ENCODE peak calls at places on chromosomes 3 and 15, in five cellular contexts. One of them, this sample, is unnamed. For H3K36me3, the result is how much of the 10 kb centered on the place peaks cover.

GRCh38 chr3:169754711-169755110 is 10.1 kb downstream of the TERC start:
- DNase-seq in H1: no peak
- DNase-seq in neuronal stem cell: no peak
- DNase-seq in trophoblast cell: no peak
- DNase-seq in IMR-90: no peak
- DNase-seq in this sample: no peak

GRCh38 chr3:46893146-46893748 is 15.7 kb downstream of the PTH1R start:
- DNase-seq in IMR-90: no peak
- DNase-seq in neuronal stem cell: no peak
- DNase-seq in H1: no peak
- DNase-seq in trophoblast cell: no peak
- DNase-seq in this sample: no peak

GRCh38 chr3:138381950-138382715 is 33.8 kb downstream of the MRAS start:
- DNase-seq in neuronal stem cell: no peak
- DNase-seq in H1: no peak
- DNase-seq in IMR-90: peak
- DNase-seq in trophoblast cell: peak
- DNase-seq in this sample: peak

GRCh38 chr3:138440137-138440536 is 5.7 kb downstream of the ESYT3 start:
- DNase-seq in IMR-90: no peak
- DNase-seq in H1: no peak
- DNase-seq in trophoblast cell: peak
- DNase-seq in neuronal stem cell: no peak
- DNase-seq in this sample: no peak

GRCh38 chr3:158559504-158559903 is 11.5 kb upstream of the MLF1 start:
- DNase-seq in trophoblast cell: no peak
- DNase-seq in IMR-90: no peak
- DNase-seq in H1: no peak
- DNase-seq in neuronal stem cell: no peak
- DNase-seq in this sample: no peak

GRCh38 chr3:197833930-197834715 is 43.1 kb downstream of the LRCH3 start:
- DNase-seq in H1: no peak
- DNase-seq in trophoblast cell: no peak
- DNase-seq in IMR-90: no peak
- DNase-seq in neuronal stem cell: no peak
- DNase-seq in this sample: no peak

GRCh38 chr3:33926998-33927605 is 128.7 kb downstream of the PDCD6IP start:
- DNase-seq in trophoblast cell: no peak
- DNase-seq in H1: no peak
- DNase-seq in IMR-90: no peak
- DNase-seq in neuronal stem cell: no peak
- DNase-seq in this sample: no peak

GRCh38 chr3:109943181-109943580 is 605.8 kb upstream of the DPPA4 start:
- DNase-seq in neuronal stem cell: no peak
- DNase-seq in IMR-90: peak
- DNase-seq in trophoblast cell: no peak
- DNase-seq in H1: no peak
- DNase-seq in this sample: no peak

GRCh38 chr3:55521086-55522060 is 34.3 kb upstream of the WNT5A start:
- DNase-seq in trophoblast cell: no peak
- DNase-seq in H1: no peak
- DNase-seq in neuronal stem cell: no peak
- DNase-seq in IMR-90: no peak
- DNase-seq in this sample: peak

GRCh38 chr3:138113309-138113708 is 2.1 kb downstream of the DZIP1L start:
- DNase-seq in trophoblast cell: no peak
- DNase-seq in H1: no peak
- DNase-seq in IMR-90: no peak
- DNase-seq in neuronal stem cell: no peak
- DNase-seq in this sample: peak

GRCh38 chr3:194003128-194004057 is 132.6 kb upstream of the HES1 start:
- DNase-seq in neuronal stem cell: peak
- DNase-seq in H1: peak
- DNase-seq in IMR-90: peak
- DNase-seq in trophoblast cell: peak
- DNase-seq in this sample: peak

GRCh38 chr15:96359772-96360498 is 29.4 kb downstream of the NR2F2 start:
- DNase-seq in trophoblast cell: peak
- DNase-seq in neuronal stem cell: no peak
- DNase-seq in IMR-90: no peak
- DNase-seq in H1: peak
- DNase-seq in this sample: peak

GRCh38 chr3:128271536-128272332 is 118.5 kb downstream of the EEFSEC start:
- DNase-seq in IMR-90: no peak
- DNase-seq in neuronal stem cell: no peak
- DNase-seq in trophoblast cell: no peak
- DNase-seq in H1: peak
- DNase-seq in this sample: no peak

GRCh38 chr15:65384895-65385867 is 7.4 kb upstream of the IGDCC3 start:
- DNase-seq in neuronal stem cell: peak
- DNase-seq in trophoblast cell: peak
- DNase-seq in IMR-90: peak
- DNase-seq in H1: peak
- DNase-seq in this sample: peak

GRCh38 chr15:56934269-56934668 is 15.8 kb downstream of the TCF12 start:
- DNase-seq in neuronal stem cell: no peak
- DNase-seq in IMR-90: peak
- DNase-seq in H1: no peak
- DNase-seq in trophoblast cell: peak
- DNase-seq in this sample: no peak

GRCh38 chr15:96339662-96340347 is 9.3 kb downstream of the NR2F2 start:
- DNase-seq in H1: no peak
- DNase-seq in trophoblast cell: no peak
- DNase-seq in neuronal stem cell: no peak
- DNase-seq in IMR-90: no peak
- DNase-seq in this sample: peak

GRCh38 chr3:16908408-16908807 is 23.7 kb downstream of the PLCL2 start:
- DNase-seq in neuronal stem cell: no peak
- DNase-seq in H1: no peak
- DNase-seq in trophoblast cell: no peak
- DNase-seq in IMR-90: no peak
- DNase-seq in this sample: no peak

GRCh38 chr15:65528461-65529060 is 1.7 kb upstream of the HACD3 start:
- DNase-seq in trophoblast cell: no peak
- DNase-seq in IMR-90: no peak
- DNase-seq in neuronal stem cell: no peak
- DNase-seq in H1: no peak
- DNase-seq in this sample: no peak

GRCh38 chr3:111739241-111739952 is 119.7 kb upstream of the PHLDB2 start:
- DNase-seq in H1: no peak
- DNase-seq in neuronal stem cell: no peak
- DNase-seq in trophoblast cell: peak
- DNase-seq in IMR-90: peak
- DNase-seq in this sample: peak

GRCh38 chr3:69324362-69325025 is 61.4 kb downstream of the FRMD4B start:
- DNase-seq in H1: no peak
- DNase-seq in IMR-90: no peak
- DNase-seq in neuronal stem cell: no peak
- DNase-seq in trophoblast cell: peak
- DNase-seq in this sample: no peak

GRCh38 chr15:45307230-45307924 is 55.3 kb downstream of the SLC28A2 start:
- DNase-seq in IMR-90: peak
- DNase-seq in trophoblast cell: peak
- DNase-seq in neuronal stem cell: no peak
- DNase-seq in H1: no peak
- DNase-seq in this sample: peak

GRCh38 chr3:71629289-71630252 is 46.0 kb upstream of the FOXP1 start:
- DNase-seq in neuronal stem cell: no peak
- DNase-seq in trophoblast cell: peak
- DNase-seq in IMR-90: peak
- DNase-seq in H1: no peak
- DNase-seq in this sample: peak

GRCh38 chr3:13705702-13706280 is 156.9 kb downstream of the FBLN2 start:
- DNase-seq in H1: peak
- DNase-seq in IMR-90: no peak
- DNase-seq in neuronal stem cell: no peak
- DNase-seq in trophoblast cell: no peak
- DNase-seq in this sample: no peak

DNA sequence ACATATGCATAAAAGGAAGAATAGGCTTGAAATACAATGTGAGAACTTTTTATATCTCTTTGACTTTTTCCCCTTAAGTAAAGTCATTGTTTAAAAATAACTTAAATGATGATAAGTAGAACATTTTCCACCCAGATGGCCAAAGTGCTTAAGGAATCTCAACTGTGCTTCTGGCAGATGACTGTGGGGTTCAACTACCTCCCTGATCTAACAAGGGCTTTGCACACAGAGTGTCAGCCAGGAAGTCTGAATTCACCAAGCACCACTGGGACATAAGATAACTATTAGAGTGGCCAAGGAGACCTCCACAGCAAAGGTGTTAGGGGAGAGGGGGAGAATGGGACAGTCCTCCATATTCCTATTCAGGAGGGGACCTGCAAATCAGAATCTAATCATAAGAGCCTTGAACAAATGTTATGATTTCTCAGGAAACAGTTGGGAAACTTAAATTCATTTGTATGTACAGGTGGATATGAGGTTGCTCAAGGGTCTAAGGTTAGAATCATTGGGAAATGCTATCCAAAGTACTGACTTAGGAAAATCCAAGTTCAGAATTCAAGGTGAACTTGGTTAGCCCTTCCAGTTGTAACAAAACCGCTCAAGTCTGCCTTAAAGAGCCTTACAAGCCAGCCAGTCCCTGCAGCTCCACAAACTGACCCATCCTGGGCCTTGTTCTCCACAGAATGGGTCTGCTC is at the start of gene FETUB:
- DNase-seq in neuronal stem cell: no peak
- DNase-seq in H1: no peak
- DNase-seq in trophoblast cell: no peak
- DNase-seq in IMR-90: no peak
- DNase-seq in this sample: no peak
- H3K14ac ChIP-seq in neuronal stem cell: no peak
- H3K14ac ChIP-seq in H1: no peak
- H3K14ac ChIP-seq in trophoblast cell: no peak
- H3K14ac ChIP-seq in IMR-90: no peak
- H3K14ac ChIP-seq in this sample: no peak

DNA sequence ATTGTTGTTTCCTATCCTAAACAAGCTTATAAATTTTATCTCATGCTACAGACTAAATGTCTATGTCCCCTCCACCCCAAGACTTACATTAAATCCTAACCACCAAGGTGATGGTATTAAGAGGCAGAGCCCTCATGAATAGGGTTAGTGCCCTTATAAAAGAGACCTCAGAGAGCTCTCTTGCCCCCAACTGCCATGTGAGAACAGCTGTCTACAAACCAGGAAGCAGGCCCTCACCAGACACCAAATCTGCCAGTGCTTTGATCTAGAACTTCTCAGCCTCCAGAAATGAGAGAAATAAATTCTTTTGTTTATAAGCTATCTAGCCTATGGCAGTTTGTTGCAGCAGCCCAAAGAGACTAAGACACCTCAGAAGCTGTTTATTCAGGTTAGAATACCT is 58.5 kb downstream of the TP53BP1 start:
- DNase-seq in IMR-90: no peak
- DNase-seq in H1: no peak
- DNase-seq in neuronal stem cell: no peak
- DNase-seq in trophoblast cell: no peak
- DNase-seq in this sample: no peak
- H3K36me3 ChIP-seq in IMR-90: under half
- H3K36me3 ChIP-seq in H1: under half
- H3K36me3 ChIP-seq in neuronal stem cell: under half
- H3K36me3 ChIP-seq in trophoblast cell: under half
- H3K36me3 ChIP-seq in this sample: under half

GRCh38 chr15:97479957-97480356 is 480.5 kb upstream of the ARRDC4 start:
- DNase-seq in IMR-90: no peak
- DNase-seq in H1: no peak
- DNase-seq in neuronal stem cell: no peak
- DNase-seq in trophoblast cell: no peak
- DNase-seq in this sample: no peak
- H3K18ac ChIP-seq in IMR-90: no peak
- H3K18ac ChIP-seq in H1: no peak
- H3K18ac ChIP-seq in neuronal stem cell: no peak
- H3K18ac ChIP-seq in trophoblast cell: no peak
- H3K18ac ChIP-seq in this sample: no peak

DNA sequence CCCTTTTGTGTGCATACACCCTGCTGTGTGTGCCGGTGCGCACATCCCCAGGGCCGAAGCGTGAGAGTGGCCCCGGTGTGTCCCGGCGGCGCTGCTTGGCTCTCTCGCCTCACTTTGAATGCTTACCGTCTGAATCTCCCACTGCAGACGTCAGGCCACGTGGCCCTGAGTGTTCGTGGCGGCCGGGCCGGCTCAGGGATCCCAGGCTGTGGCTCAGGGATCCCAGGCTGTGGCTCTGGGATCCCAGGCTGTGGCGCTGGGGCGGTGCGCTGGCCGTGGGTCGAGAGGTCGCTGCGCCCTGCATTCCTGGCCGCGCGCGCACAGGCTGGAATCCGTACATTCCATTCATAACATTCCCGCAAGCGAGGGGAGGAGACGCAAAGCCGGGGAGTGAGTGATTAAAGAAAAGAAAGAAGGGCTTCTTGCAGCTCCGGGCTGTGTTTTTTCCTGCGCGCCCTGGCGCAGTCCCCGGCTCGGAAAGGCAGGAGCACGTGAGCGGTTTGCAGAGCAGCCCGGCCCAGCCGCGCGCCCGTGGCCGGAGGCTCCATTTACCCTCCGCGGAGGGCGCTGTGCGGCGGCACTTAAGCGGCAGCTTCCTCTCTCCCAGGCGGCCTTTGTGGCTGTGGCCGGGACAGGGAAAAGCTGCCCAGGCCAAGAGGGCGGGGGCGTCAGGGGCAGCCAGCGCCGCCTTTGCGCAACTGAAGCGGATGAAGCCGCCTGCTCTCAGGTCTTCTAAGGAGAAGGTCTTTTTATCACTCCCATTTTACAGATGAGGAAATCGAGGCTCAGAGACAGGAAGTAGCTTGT is 87.0 kb upstream of the ALDH1L1 start:
- DNase-seq in neuronal stem cell: peak
- DNase-seq in H1: peak
- DNase-seq in IMR-90: peak
- DNase-seq in trophoblast cell: peak
- DNase-seq in this sample: peak
- H3K14ac ChIP-seq in neuronal stem cell: no peak
- H3K14ac ChIP-seq in H1: no peak
- H3K14ac ChIP-seq in IMR-90: peak
- H3K14ac ChIP-seq in trophoblast cell: peak
- H3K14ac ChIP-seq in this sample: no peak